ENCODE peak calls at places on chromosome 19, in eight cellular contexts. Y is astrocyte of the cerebellum, G is A549, N is stomach, U is tibial artery, P is AG04450, X is Panc1, M is fibroblast of lung. T is an unnamed sample.

GRCh38 chr19:47255947-47256687 is at the start of gene CCDC9:
- DNase-seq in X (no peak), N (peak), M (peak), U (peak), G (peak), P (peak), Y (peak), T (peak)

GRCh38 chr19:29666634-29667389 is 1.6 kb downstream of the PLEKHF1 start:
- DNase-seq in M (peak), G (no peak), Y (peak), N (peak), X (no peak), U (peak), P (no peak), T (no peak)

GRCh38 chr19:40721936-40722661 is 5.2 kb downstream of the ITPKC start:
- DNase-seq in G (no peak), Y (no peak), M (peak), N (no peak), X (no peak), U (no peak), P (no peak), T (no peak)

GRCh38 chr19:47703301-47703700 is 9.9 kb upstream of the EHD2 start:
- DNase-seq in N (no peak), M (no peak), X (no peak), U (no peak), G (no peak), Y (no peak), P (no peak), T (no peak)

GRCh38 chr19:29478578-29479565 is 46.9 kb upstream of the VSTM2B start:
- DNase-seq in P (no peak), Y (no peak), X (no peak), N (no peak), G (peak), U (no peak), M (no peak), T (no peak)

GRCh38 chr19:6718111-6718740 is 2.2 kb downstream of the C3 start:
- DNase-seq in Y (no peak), P (no peak), G (no peak), M (no peak), X (no peak), U (no peak), N (no peak), T (no peak)

GRCh38 chr19:456547-457110 is 4.2 kb downstream of the SHC2 start:
- DNase-seq in P (no peak), X (no peak), M (no peak), U (no peak), Y (no peak), N (no peak), G (no peak), T (no peak)

GRCh38 chr19:18282021-18282787 is 782 bp upstream of the JUND start:
- DNase-seq in X (no peak), U (peak), P (peak), G (no peak), Y (no peak), N (no peak), M (no peak), T (no peak)

GRCh38 chr19:2059422-2060201 is 8.6 kb upstream of the MKNK2 start:
- DNase-seq in G (peak), Y (no peak), X (peak), P (no peak), U (peak), N (peak), M (peak), T (no peak)

GRCh38 chr19:46355234-46355990 is 8.5 kb downstream of the PPP5C start:
- DNase-seq in U (peak), M (no peak), P (no peak), Y (no peak), G (no peak), N (no peak), X (no peak), T (no peak)

GRCh38 chr19:32843716-32844245 is 25.8 kb downstream of the SLC7A9 start:
- DNase-seq in Y (no peak), U (no peak), N (peak), G (no peak), P (no peak), X (no peak), M (no peak), T (no peak)

GRCh38 chr19:17041994-17042393 is 15.4 kb upstream of the CPAMD8 start:
- DNase-seq in X (no peak), Y (peak), G (no peak), N (no peak), M (peak), P (no peak), U (no peak), T (no peak)

GRCh38 chr19:45508931-45509691 is 1.8 kb downstream of the VASP start:
- DNase-seq in N (peak), P (no peak), G (peak), X (no peak), M (peak), U (peak), Y (peak), T (no peak)

GRCh38 chr19:50817941-50818858 is 5.4 kb downstream of the KLK1 start:
- DNase-seq in X (no peak), Y (no peak), M (no peak), U (no peak), P (no peak), N (peak), G (peak), T (no peak)

GRCh38 chr19:12769689-12770088 is 5.7 kb downstream of the HOOK2 start:
- DNase-seq in U (no peak), Y (no peak), M (no peak), P (no peak), N (peak), G (no peak), X (no peak), T (no peak)
- TF ChIP-seq CTCF in U (no peak), Y (no peak), M (no peak), P (no peak), N (no peak), G (no peak), X (no peak), T (no peak)

DNA sequence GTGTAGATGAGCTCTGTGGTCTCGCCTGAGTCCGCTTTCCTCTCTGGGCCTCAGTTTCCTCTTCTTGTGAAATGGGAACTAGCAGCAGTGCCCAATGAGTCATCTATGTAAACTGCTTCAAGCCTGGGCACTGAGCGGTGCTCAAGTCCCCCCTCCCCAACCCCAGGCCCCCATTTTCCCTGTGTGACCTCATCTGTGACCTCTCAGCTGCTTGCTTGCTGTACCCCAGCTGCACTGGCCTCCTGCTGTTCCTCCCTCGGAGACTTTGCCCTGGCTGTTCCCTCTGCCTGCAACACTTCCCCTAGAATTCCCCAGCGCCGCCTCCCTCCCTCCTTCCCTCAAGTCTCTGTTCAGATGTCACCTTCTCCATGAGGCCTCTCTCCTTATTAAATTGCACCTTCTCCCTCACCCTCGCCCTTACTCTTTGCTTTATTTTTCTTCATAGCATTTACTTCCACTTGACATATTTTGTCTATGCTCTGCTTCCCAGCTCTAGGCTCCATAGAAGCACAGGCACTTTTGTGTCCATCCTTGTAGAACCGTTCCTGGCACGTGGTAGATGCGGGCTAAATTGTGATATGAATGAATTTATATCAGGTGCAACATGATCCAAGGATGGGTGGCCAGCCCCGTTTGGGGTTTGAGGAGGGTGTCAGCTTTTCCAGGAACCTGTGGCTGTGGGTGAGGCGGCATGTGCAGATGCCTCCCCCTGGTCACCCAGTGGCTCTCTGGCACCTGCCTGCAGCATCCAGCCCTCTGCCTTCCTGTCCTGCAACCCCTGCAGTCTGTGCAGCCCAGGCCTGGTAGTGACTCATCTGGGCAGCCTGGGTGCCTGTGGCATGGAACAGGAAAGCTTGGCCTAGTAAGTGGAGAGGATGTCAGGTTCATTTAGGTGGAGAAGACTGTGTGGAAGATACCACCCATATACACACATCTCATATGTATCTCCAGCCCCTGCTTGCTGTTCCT is 26.3 kb downstream of the SIPA1L3 start:
- DNase-seq in M (peak), P (peak), X (no peak), Y (no peak), N (peak), G (peak), U (no peak), T (no peak)
- H3K4me3 ChIP-seq in M (no peak), P (no peak), X (peak), Y (no peak), N (peak), G (peak), U (no peak), T (no peak)

GRCh38 chr19:20925481-20925880 is 2.4 kb downstream of the ZNF85 start:
- DNase-seq in N (no peak), Y (no peak), M (no peak), G (no peak), X (no peak), P (no peak), U (no peak), T (no peak)

GRCh38 chr19:20926796-20927195 is 3.7 kb downstream of the ZNF85 start:
- DNase-seq in G (no peak), U (no peak), X (no peak), Y (no peak), M (peak), P (no peak), N (no peak), T (no peak)

GRCh38 chr19:20928371-20928770 is 5.3 kb downstream of the ZNF85 start:
- DNase-seq in Y (peak), N (no peak), G (no peak), P (peak), U (no peak), M (peak), X (no peak), T (peak)

DNA sequence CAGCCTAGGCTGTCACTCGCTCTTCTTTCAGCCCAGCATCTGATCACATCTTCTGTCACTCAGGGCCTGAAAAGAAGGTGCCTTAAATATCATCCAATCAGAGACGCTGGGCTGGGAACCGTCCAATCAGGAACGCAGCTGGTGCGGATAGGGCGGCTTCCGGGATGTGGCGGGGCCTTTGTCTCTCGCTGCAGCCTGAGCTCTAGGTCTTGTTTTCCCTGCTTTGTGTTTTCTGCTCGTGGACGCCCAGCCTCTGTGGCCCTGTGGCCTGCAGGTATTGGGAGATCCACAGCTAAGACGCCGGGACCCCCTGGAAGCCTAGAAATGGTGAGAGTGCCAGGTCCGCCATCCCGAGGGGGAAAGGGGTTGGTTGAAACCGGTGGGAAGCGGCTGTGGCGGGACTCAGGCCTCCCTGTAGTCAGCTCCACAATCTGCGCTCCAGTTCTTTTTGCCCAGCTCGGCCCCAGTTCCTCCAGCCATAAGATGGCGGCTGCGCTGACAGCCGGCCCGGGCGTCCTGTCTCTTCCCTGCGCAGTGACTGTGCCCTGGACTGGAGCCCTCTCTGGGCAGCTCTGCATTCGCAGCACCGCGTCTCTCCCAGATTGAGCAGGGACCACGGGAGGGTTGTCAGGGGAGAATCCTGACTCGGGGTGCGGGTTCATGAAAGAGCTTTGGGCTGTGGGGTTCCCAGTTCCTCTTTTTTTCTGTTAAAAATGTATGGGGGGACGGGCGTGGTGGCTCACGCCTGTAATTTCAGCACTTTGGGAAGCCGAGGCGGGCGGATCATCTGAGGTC is at the start of gene ZNF85:
- DNase-seq in P (peak), G (no peak), M (peak), N (peak), U (peak), X (peak), Y (peak), T (peak)
- TF ChIP-seq CTCF in P (no peak), G (no peak), M (no peak), N (no peak), U (no peak), X (no peak), Y (no peak), T (peak)

GRCh38 chr19:12946092-12946845 is 607 bp downstream of the RAD23A start:
- DNase-seq in G (no peak), Y (peak), X (no peak), N (peak), U (peak), P (peak), M (peak), T (no peak)
- H3K4me3 ChIP-seq in G (peak), Y (peak), X (peak), N (peak), U (peak), P (peak), M (peak), T (peak)

DNA sequence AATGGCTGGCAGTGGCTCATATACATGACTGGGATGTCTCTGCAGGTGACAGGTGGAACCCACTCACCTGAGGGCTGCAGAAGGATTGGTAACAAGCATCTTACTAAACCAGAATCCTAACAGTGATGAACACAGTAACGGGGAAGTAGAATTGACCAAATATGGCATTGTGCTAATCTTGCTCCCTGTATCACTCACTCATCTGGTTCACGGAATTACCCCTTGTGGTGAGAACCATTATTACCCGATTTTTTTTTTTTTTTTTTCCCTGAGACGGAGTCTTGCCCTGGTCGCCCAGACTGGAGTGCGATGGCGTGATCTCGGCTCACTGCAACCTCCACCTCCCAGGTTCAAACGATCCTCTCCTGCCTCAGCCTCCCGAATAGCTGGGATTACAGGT is 69.5 kb downstream of the PTPRS start:
- DNase-seq in M (no peak), X (no peak), N (no peak), P (no peak), U (no peak), G (peak), Y (no peak), T (no peak)
- TF ChIP-seq CTCF in M (peak), X (no peak), N (no peak), P (peak), U (no peak), G (no peak), Y (no peak), T (no peak)

DNA sequence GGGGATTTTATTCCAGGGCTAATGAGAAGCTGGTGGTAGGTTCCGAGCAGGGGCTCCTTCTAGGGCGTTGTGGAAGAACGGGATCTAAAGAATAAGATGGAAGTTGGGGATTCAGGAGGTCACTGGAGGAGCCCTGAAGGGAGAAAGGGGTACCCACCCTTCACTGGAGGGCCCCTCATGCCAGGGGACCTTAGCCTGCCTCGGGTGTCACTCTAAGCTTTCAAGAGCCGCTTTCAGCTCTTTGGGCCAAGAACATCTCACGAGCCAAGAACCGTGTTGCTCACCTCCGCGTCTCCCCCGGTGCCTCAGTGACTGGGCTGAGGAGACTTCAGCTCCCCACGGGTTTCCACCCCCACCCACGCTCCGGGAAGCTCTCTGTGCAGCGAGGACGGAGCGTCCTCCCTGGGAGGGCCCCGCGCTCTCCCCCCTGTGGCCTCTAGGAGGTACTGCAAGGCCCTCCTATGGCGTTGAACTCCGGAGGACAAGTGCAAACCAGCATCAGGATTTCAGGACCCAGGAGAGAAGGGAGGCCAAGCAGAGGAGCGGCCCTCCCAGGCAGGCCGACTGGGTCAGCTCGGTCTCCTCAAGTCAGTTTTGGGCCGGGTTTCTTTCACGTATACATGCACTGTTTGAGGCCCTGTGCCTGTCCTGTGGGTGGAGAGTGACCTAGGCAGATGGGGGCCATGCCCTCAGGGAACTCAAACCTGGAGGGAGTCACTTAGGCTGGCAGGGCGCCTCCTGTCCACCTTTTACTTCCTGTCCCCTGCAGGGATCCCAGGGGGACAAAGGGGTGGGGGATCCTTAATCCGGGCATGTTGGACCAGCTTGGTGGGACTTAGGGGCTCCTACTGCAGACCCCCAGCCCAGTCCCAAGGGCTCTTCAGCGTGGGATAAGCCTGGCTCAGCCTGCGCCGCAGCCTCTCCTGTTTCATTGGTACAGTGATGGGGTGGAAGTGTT is 5.1 kb upstream of the KRTDAP start:
- DNase-seq in U (no peak), M (peak), P (peak), N (peak), G (peak), Y (no peak), X (peak), T (no peak)
- H3K4me3 ChIP-seq in U (no peak), M (no peak), P (no peak), N (no peak), G (peak), Y (no peak), X (no peak), T (no peak)

DNA sequence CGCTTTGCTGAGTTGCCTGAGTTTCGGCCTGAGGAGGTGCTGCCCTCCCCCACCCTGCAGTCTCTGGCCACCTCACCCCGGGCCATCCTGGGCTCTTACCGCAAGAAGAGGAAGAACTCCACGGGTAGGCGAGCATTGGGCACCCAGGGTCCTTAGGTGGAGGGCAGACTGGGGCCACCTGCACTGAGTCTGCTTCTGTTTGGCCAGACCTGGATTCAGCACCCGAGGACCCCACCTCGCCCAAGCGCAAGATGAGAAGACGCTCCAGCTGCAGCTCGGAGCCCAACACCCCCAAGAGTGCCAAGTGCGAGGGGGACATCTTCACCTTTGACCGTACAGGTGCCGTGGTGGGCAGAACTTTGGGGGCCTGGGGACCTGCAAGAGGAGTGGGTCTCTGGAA is 8.0 kb upstream of the PRR19 start:
- DNase-seq in M (no peak), Y (no peak), X (no peak), N (no peak), U (no peak), P (no peak), G (no peak), T (no peak)
- TF ChIP-seq CTCF in M (no peak), Y (no peak), X (no peak), N (no peak), U (no peak), P (no peak), G (no peak), T (no peak)

GRCh38 chr19:58265100-58265499 is 13.7 kb upstream of the ZNF8 start:
- DNase-seq in X (no peak), M (no peak), Y (no peak), P (no peak), U (no peak), N (no peak), G (no peak), T (no peak)

GRCh38 chr19:58262922-58263296 is 15.8 kb upstream of the ZNF8 start:
- DNase-seq in X (no peak), P (no peak), M (no peak), N (no peak), Y (no peak), G (no peak), U (no peak), T (no peak)

GRCh38 chr19:58261968-58262921 is 16.5 kb upstream of the ZNF8 start:
- DNase-seq in M (peak), Y (no peak), X (no peak), U (no peak), N (no peak), G (no peak), P (no peak), T (no peak)

DNA sequence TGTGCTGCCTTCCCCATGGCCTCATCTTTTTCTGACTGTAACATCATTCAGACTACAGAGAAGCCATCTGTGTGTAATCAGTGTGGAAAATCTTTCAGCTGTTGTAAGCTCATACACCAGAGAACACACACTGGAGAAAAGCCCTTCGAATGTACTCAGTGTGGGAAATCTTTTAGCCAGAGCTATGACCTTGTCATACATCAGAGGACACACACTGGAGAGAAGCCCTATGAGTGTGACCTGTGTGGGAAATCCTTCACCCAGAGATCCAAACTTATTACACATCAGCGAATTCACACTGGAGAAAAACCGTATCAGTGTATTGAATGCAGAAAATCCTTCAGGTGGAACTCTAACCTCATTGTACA is 17.2 kb upstream of the ZNF8 start:
- DNase-seq in M (peak), P (no peak), N (no peak), X (no peak), G (no peak), U (no peak), Y (no peak), T (no peak)
- H3K4me3 ChIP-seq in M (no peak), P (no peak), N (no peak), X (no peak), G (no peak), U (no peak), Y (no peak), T (no peak)

T was measured in AG04449.